ENCODE peak calls at places on chromosomes 12 and 14, in five cellular contexts. N is GM20000; F is sigmoid colon; S is AML-193; C is stimulated activated CD4-positive, alpha-beta T cell treated with anti-CD3 and anti-CD28 coated beads, TNF-alpha, amount 100 ng/mL, for 4 hours. D is an unnamed sample.

GRCh38 chr12:11719678-11720099 is 70.2 kb downstream of the ETV6 start:
- DNase-seq in N (no peak), F (peak; percentile 76), S (no peak), C (peak; percentile 14), D (peak; percentile 96)

GRCh38 chr12:60259241-60259640 is 663.4 kb downstream of the SLC16A7 start:
- DNase-seq in N (no peak), F (no peak), S (no peak), C (no peak), D (no peak)

GRCh38 chr12:7058163-7058845 is 2.2 kb upstream of the C1S start:
- DNase-seq in N (no peak), F (no peak), S (peak; percentile 28), C (no peak), D (no peak)

GRCh38 chr12:121964813-121965643 is 46.6 kb downstream of the CFAP251 start:
- DNase-seq in N (no peak), F (no peak), S (no peak), C (no peak), D (peak; percentile 64)

GRCh38 chr12:12807970-12808702 is 5.0 kb upstream of the DDX47 start:
- DNase-seq in N (no peak), F (peak; percentile 71), S (no peak), C (no peak), D (no peak)

GRCh38 chr12:94779520-94779919 is 129.2 kb upstream of the TMCC3 start:
- DNase-seq in N (no peak), F (no peak), S (no peak), C (no peak), D (peak; percentile 43)

GRCh38 chr12:77062396-77062795 is 3.0 kb downstream of the E2F7 start:
- DNase-seq in N (no peak), F (no peak), S (no peak), C (no peak), D (no peak)

GRCh38 chr14:31410048-31410654 is 10.2 kb downstream of the HEATR5A start:
- DNase-seq in N (no peak), F (no peak), S (peak; percentile 85), C (no peak), D (no peak)

GRCh38 chr12:116458492-116458891 is 100.7 kb upstream of the MAP1LC3B2 start:
- DNase-seq in N (no peak), F (no peak), S (no peak), C (no peak), D (no peak)